ENCODE peak calls at places on chromosomes 7 and 10, in nine cellular contexts. I is activated CD8-positive, alpha-beta memory T cell treated with anti-CD3 and anti-CD28 coated beads, Interleukin-2, amount 50 U/mL, for 48 hours; F is effector memory CD8-positive, alpha-beta T cell; R is GM13977; L is NCI-H1436; U is AG09309; N is GM23248; Y is C1 segment of cervical spinal cord; M is fibroblast of the aortic adventitia. A is an unnamed sample.

GRCh38 chr10:5938291-5938690 is 39.1 kb downstream of the IL15RA start:
- DNase-seq in I (no peak), F (no peak), R (no peak), L (no peak), U (no peak), N (no peak), Y (no peak), M (no peak), A (no peak)

GRCh38 chr7:131145770-131146169 is 181.9 kb upstream of the MKLN1 start:
- DNase-seq in I (no peak), F (no peak), R (no peak), L (no peak), U (no peak), N (no peak), Y (no peak), M (no peak), A (no peak)

GRCh38 chr7:71665716-71666115 is 533.8 kb downstream of the GALNT17 start:
- DNase-seq in I (no peak), F (no peak), R (no peak), L (no peak), U (no peak), N (no peak), Y (no peak), M (no peak), A (no peak)

GRCh38 chr10:129140861-129141260 is 326.2 kb upstream of the MGMT start:
- DNase-seq in I (no peak), F (no peak), R (no peak), L (no peak), U (no peak), N (no peak), Y (no peak), M (no peak), A (no peak)

GRCh38 chr7:32062150-32062549 is 8.1 kb downstream of the PDE1C start:
- DNase-seq in I (peak), F (no peak), R (no peak), L (no peak), U (no peak), N (peak), Y (no peak), M (peak), A (peak)

GRCh38 chr10:21194510-21194993 is 297.4 kb upstream of the NEBL start:
- DNase-seq in I (no peak), F (no peak), R (no peak), L (no peak), U (no peak), N (no peak), Y (no peak), M (peak), A (peak)

GRCh38 chr7:12831024-12831423 is 143.6 kb downstream of the ARL4A start:
- DNase-seq in I (no peak), F (no peak), R (no peak), L (no peak), U (no peak), N (no peak), Y (no peak), M (no peak), A (no peak)

GRCh38 chr7:14821757-14822480 is 80.6 kb downstream of the DGKB start:
- DNase-seq in I (no peak), F (no peak), R (no peak), L (no peak), U (no peak), N (peak), Y (no peak), M (peak), A (no peak)

GRCh38 chr10:13925924-13926435 is 339.2 kb downstream of the PRPF18 start:
- DNase-seq in I (no peak), F (no peak), R (no peak), L (no peak), U (no peak), N (no peak), Y (no peak), M (no peak), A (no peak)

GRCh38 chr7:139570119-139570518 is 46.6 kb downstream of the CLEC2L start:
- DNase-seq in I (no peak), F (no peak), R (no peak), L (no peak), U (no peak), N (peak), Y (no peak), M (no peak), A (no peak)

GRCh38 chr10:52226448-52226847 is 87.6 kb upstream of the DKK1 start:
- DNase-seq in I (no peak), F (no peak), R (no peak), L (no peak), U (no peak), N (peak), Y (no peak), M (peak), A (peak)

GRCh38 chr10:88472540-88472939 is 110.6 kb downstream of the RNLS start:
- DNase-seq in I (no peak), F (no peak), R (no peak), L (no peak), U (no peak), N (no peak), Y (no peak), M (no peak), A (peak)

GRCh38 chr10:124636271-124636993 is 107.7 kb downstream of the FAM53B start:
- DNase-seq in I (no peak), F (peak), R (no peak), L (no peak), U (no peak), N (no peak), Y (no peak), M (no peak), A (no peak)

GRCh38 chr10:89138755-89139154 is 68.4 kb downstream of the CH25H start:
- DNase-seq in I (no peak), F (no peak), R (no peak), L (no peak), U (no peak), N (no peak), Y (no peak), M (peak), A (no peak)

GRCh38 chr7:414681-415560 is 104.7 kb downstream of the PDGFA start:
- DNase-seq in I (no peak), F (no peak), R (no peak), L (no peak), U (no peak), N (no peak), Y (no peak), M (no peak), A (no peak)

GRCh38 chr7:17998692-17999091 is 29.0 kb downstream of the PRPS1L1 start:
- DNase-seq in I (no peak), F (no peak), R (no peak), L (no peak), U (no peak), N (no peak), Y (no peak), M (no peak), A (no peak)

GRCh38 chr7:40507166-40507565 is 372.4 kb downstream of the SUGCT start:
- DNase-seq in I (no peak), F (no peak), R (peak), L (no peak), U (no peak), N (peak), Y (no peak), M (no peak), A (peak)

GRCh38 chr7:36707922-36708321 is 16.4 kb downstream of the AOAH start:
- DNase-seq in I (no peak), F (no peak), R (no peak), L (no peak), U (no peak), N (no peak), Y (no peak), M (no peak), A (no peak)

GRCh38 chr7:157276731-157277562 is 59.9 kb upstream of the DNAJB6 start:
- DNase-seq in I (no peak), F (peak), R (peak), L (no peak), U (no peak), N (peak), Y (no peak), M (no peak), A (no peak)

GRCh38 chr7:149294641-149295480 is 32.9 kb downstream of the ZNF783 start:
- DNase-seq in I (no peak), F (no peak), R (no peak), L (no peak), U (no peak), N (no peak), Y (no peak), M (no peak), A (no peak)

GRCh38 chr7:90211391-90212148 is at the start of gene STEAP2:
- DNase-seq in I (peak), F (peak), R (peak), L (peak), U (peak), N (peak), Y (peak), M (peak), A (peak)

GRCh38 chr7:110573862-110574528 is 516.9 kb upstream of the LRRN3 start:
- DNase-seq in I (no peak), F (no peak), R (no peak), L (no peak), U (no peak), N (peak), Y (no peak), M (no peak), A (peak)

GRCh38 chr10:95261926-95262325 is 28.9 kb downstream of the PDLIM1 start:
- DNase-seq in I (no peak), F (no peak), R (no peak), L (no peak), U (no peak), N (no peak), Y (no peak), M (no peak), A (no peak)

GRCh38 chr7:103687272-103687671 is 241.3 kb upstream of the SLC26A5 start:
- DNase-seq in I (no peak), F (no peak), R (no peak), L (no peak), U (no peak), N (no peak), Y (no peak), M (no peak), A (no peak)

GRCh38 chr10:34727595-34728033 is 87.5 kb downstream of the PARD3 start:
- DNase-seq in I (no peak), F (no peak), R (no peak), L (no peak), U (no peak), N (no peak), Y (no peak), M (peak), A (peak)

GRCh38 chr10:12471135-12471534 is 121.8 kb downstream of the CAMK1D start:
- DNase-seq in I (no peak), F (no peak), R (no peak), L (no peak), U (no peak), N (no peak), Y (no peak), M (no peak), A (no peak)

GRCh38 chr7:2106920-2107319 is 125.8 kb downstream of the MAD1L1 start:
- DNase-seq in I (no peak), F (no peak), R (no peak), L (no peak), U (no peak), N (peak), Y (no peak), M (no peak), A (peak)

GRCh38 chr7:43220250-43220649 is 107.8 kb downstream of the HECW1 start:
- DNase-seq in I (no peak), F (no peak), R (no peak), L (no peak), U (peak), N (peak), Y (no peak), M (peak), A (peak)

GRCh38 chr10:11035318-11035920 is 17.7 kb downstream of the CELF2 start:
- DNase-seq in I (no peak), F (no peak), R (no peak), L (no peak), U (peak), N (peak), Y (no peak), M (peak), A (peak)

GRCh38 chr10:1774796-1775195 is 37.5 kb upstream of the ADARB2 start:
- DNase-seq in I (no peak), F (no peak), R (no peak), L (no peak), U (no peak), N (no peak), Y (no peak), M (no peak), A (no peak)

GRCh38 chr10:68110027-68110426 is 739 bp downstream of the MYPN start:
- DNase-seq in I (no peak), F (no peak), R (no peak), L (no peak), U (no peak), N (no peak), Y (no peak), M (peak), A (no peak)

GRCh38 chr7:95545007-95545615 is 51.2 kb downstream of the PDK4 start:
- DNase-seq in I (no peak), F (no peak), R (no peak), L (peak), U (peak), N (peak), Y (no peak), M (peak), A (peak)